ENCODE peak calls at places on chromosomes 2 and 18, in six cellular contexts. H is NCI-H446 treated with DMSO at 0.1 percent for 48 hours, D is T-helper 17 cell, U is myocyte, J is WERI-Rb-1, O is caudate nucleus. V is an unnamed sample.

GRCh38 chr2:239954166-239955085 is 70.7 kb downstream of the NDUFA10 start:
- DNase-seq in U (no peak), D (no peak), H (no peak), O (no peak), J (no peak), V (no peak)

GRCh38 chr2:10514743-10515142 is 66.6 kb upstream of the ODC1 start:
- DNase-seq in J (no peak), O (no peak), H (no peak), D (no peak), U (no peak), V (no peak)

GRCh38 chr2:174336403-174337336 is 1.9 kb downstream of the SP9 start:
- DNase-seq in D (no peak), U (peak; percentile 53), J (peak; percentile 59), H (peak; percentile 32), O (no peak), V (peak; percentile 53)

GRCh38 chr2:69805887-69806286 is 23.6 kb upstream of the GMCL1 start:
- DNase-seq in D (no peak), O (no peak), U (no peak), H (no peak), J (no peak), V (no peak)

GRCh38 chr2:196601430-196602306 is 37.8 kb upstream of the CCDC150 start:
- DNase-seq in U (peak; percentile 99), O (no peak), J (peak; percentile 11), D (no peak), H (no peak), V (peak; percentile 80)

GRCh38 chr2:42652086-42652485 is 83.7 kb downstream of the MTA3 start:
- DNase-seq in J (no peak), H (no peak), U (no peak), O (no peak), D (no peak), V (no peak)

GRCh38 chr2:42074661-42075060 is 26.8 kb downstream of the PKDCC start:
- DNase-seq in O (no peak), J (no peak), U (no peak), H (no peak), D (no peak), V (no peak)

GRCh38 chr2:227818569-227819397 is 5.1 kb downstream of the CCL20 start:
- DNase-seq in U (peak; percentile 23), J (no peak), H (no peak), O (no peak), D (no peak), V (peak; percentile 12)

GRCh38 chr2:289362-290089 is 1.6 kb upstream of the ALKAL2 start:
- DNase-seq in D (no peak), O (no peak), U (peak; percentile 17), J (no peak), H (no peak), V (no peak)

GRCh38 chr2:109301746-109302145 is 172.7 kb downstream of the SH3RF3 start:
- DNase-seq in O (no peak), J (no peak), U (no peak), D (no peak), H (no peak), V (no peak)

GRCh38 chr2:138831154-138831553 is 51.0 kb upstream of the NXPH2 start:
- DNase-seq in O (no peak), D (no peak), J (no peak), U (no peak), H (no peak), V (no peak)

GRCh38 chr18:36214811-36215210 is 27.5 kb downstream of the MOCOS start:
- DNase-seq in U (no peak), O (no peak), J (no peak), H (no peak), D (no peak), V (no peak)

GRCh38 chr2:19543271-19544019 is 185.0 kb upstream of the OSR1 start:
- DNase-seq in J (no peak), H (no peak), D (no peak), U (peak; percentile 70), O (no peak), V (no peak)

GRCh38 chr2:239534581-239535412 is 134.0 kb upstream of the HDAC4 start:
- DNase-seq in D (no peak), O (no peak), H (no peak), J (no peak), U (no peak), V (no peak)

GRCh38 chr18:76823574-76823973 is 1.2 kb downstream of the ZNF236 start:
- DNase-seq in H (no peak), J (no peak), O (no peak), U (no peak), D (no peak), V (no peak)

GRCh38 chr2:216012133-216012829 is 1.1 kb downstream of the MREG start:
- DNase-seq in H (no peak), D (no peak), U (peak; percentile 24), O (no peak), J (peak; percentile 49), V (no peak)

GRCh38 chr2:25257032-25257455 is 84.7 kb downstream of the DNMT3A start:
- DNase-seq in J (peak; percentile 68), D (no peak), H (no peak), O (no peak), U (peak; percentile 84), V (no peak)

GRCh38 chr2:237097911-237098702 is 12.4 kb downstream of the COPS8 start:
- DNase-seq in H (no peak), O (no peak), U (peak; percentile 47), D (no peak), J (no peak), V (no peak)

GRCh38 chr2:140205093-140205492 is 1424.9 kb upstream of the NXPH2 start:
- DNase-seq in H (no peak), O (no peak), J (no peak), D (no peak), U (no peak), V (peak; percentile 2)

GRCh38 chr18:6576706-6577375 is 152.7 kb upstream of the ARHGAP28 start:
- DNase-seq in U (no peak), D (no peak), J (no peak), H (no peak), O (no peak), V (no peak)

GRCh38 chr2:190563109-190563508 is 28.6 kb upstream of the NEMP2 start:
- DNase-seq in J (no peak), O (no peak), H (no peak), D (no peak), U (no peak), V (no peak)

GRCh38 chr2:217387776-217388381 is 528.0 kb upstream of the TNP1 start:
- DNase-seq in U (peak; percentile 83), J (no peak), O (no peak), D (no peak), H (no peak), V (no peak)

GRCh38 chr18:23487738-23488625 is 15.3 kb upstream of the RMC1 start:
- DNase-seq in O (no peak), D (no peak), J (no peak), H (no peak), U (no peak), V (no peak)